ENCODE peak calls at places on chromosomes 16 and 17, in six cellular contexts. S is ecto neural progenitor cell; I is Kasumi-1; G is colonic mucosa; M is stimulated activated CD8-positive, alpha-beta memory T cell treated with anti-CD3 and anti-CD28 coated beads, Interleukin-12 subunit alpha, Interleukin-12 subunit beta, amount 100 ng/mL, for 4 hours; Z is T-helper 2 cell. L is an unnamed sample.

GRCh38 chr17:48439875-48440505 is 10.0 kb upstream of the SKAP1 start:
- DNase-seq in M (peak), Z (peak), I (no peak), G (no peak), S (no peak), L (no peak)

GRCh38 chr17:56926270-56926669 is 12.4 kb upstream of the TRIM25 start:
- DNase-seq in M (no peak), Z (no peak), S (no peak), I (no peak), G (no peak), L (no peak)

GRCh38 chr16:627458-628239 is 3.1 kb upstream of the WFIKKN1 start:
- DNase-seq in M (no peak), G (peak), Z (no peak), I (no peak), S (no peak), L (no peak)

GRCh38 chr16:88926374-88926990 is 50.5 kb downstream of the CBFA2T3 start:
- DNase-seq in G (no peak), S (no peak), I (no peak), Z (no peak), M (no peak), L (no peak)

GRCh38 chr17:31674717-31675349 is 184.2 kb downstream of the COPRS start:
- DNase-seq in M (no peak), G (no peak), S (no peak), Z (no peak), I (no peak), L (no peak)

GRCh38 chr16:65624696-65625095 is 502.8 kb upstream of the CDH11 start:
- DNase-seq in M (no peak), I (no peak), Z (no peak), S (no peak), G (no peak), L (no peak)

GRCh38 chr17:1963250-1963649 is 61.9 kb downstream of the RTN4RL1 start:
- DNase-seq in I (no peak), G (no peak), S (no peak), Z (no peak), M (no peak), L (no peak)

GRCh38 chr17:20133552-20133951 is 124.4 kb downstream of the SPECC1 start:
- DNase-seq in M (no peak), S (no peak), I (no peak), Z (no peak), G (no peak), L (no peak)

GRCh38 chr16:88062341-88062861 is 111.2 kb downstream of the BANP start:
- DNase-seq in M (no peak), I (no peak), G (no peak), S (no peak), Z (no peak), L (no peak)

GRCh38 chr17:62692159-62692651 is 64.7 kb downstream of the MRC2 start:
- DNase-seq in G (no peak), Z (no peak), I (no peak), M (no peak), S (no peak), L (no peak)

GRCh38 chr16:87539113-87539512 is 46.3 kb upstream of the ZCCHC14 start:
- DNase-seq in G (no peak), I (no peak), Z (no peak), M (no peak), S (no peak), L (no peak)

GRCh38 chr16:11005611-11005975 is 61.2 kb downstream of the CLEC16A start:
- DNase-seq in I (no peak), Z (no peak), G (no peak), M (no peak), S (no peak), L (no peak)

GRCh38 chr16:2663553-2664521 is 18.5 kb upstream of the KCTD5 start:
- DNase-seq in M (no peak), S (no peak), I (no peak), Z (no peak), G (peak), L (no peak)

GRCh38 chr16:84315422-84315821 is 20.7 kb downstream of the WFDC1 start:
- DNase-seq in M (no peak), G (no peak), I (no peak), S (no peak), Z (no peak), L (no peak)

GRCh38 chr16:391885-392335 is 5.1 kb upstream of the NME4 start:
- DNase-seq in S (peak), I (peak), G (peak), M (peak), Z (peak), L (peak)

GRCh38 chr16:87138316-87138715 is 178.9 kb downstream of the C16orf95 start:
- DNase-seq in S (no peak), M (no peak), I (no peak), G (no peak), Z (no peak), L (no peak)

GRCh38 chr16:72221216-72221995 is 49.5 kb upstream of the PMFBP1 start:
- DNase-seq in G (no peak), I (no peak), Z (no peak), M (no peak), S (no peak), L (no peak)

GRCh38 chr16:24098896-24099295 is 157.2 kb upstream of the CACNG3 start:
- DNase-seq in M (no peak), S (no peak), G (no peak), Z (no peak), I (no peak), L (no peak)

GRCh38 chr17:75827291-75828050 is 16.7 kb downstream of the UNC13D start:
- DNase-seq in Z (peak), G (peak), I (peak), S (peak), M (peak), L (peak)

GRCh38 chr17:18108400-18109312 is at the start of gene MYO15A:
- DNase-seq in I (no peak), G (no peak), M (no peak), S (no peak), Z (no peak), L (no peak)

GRCh38 chr17:309361-309888 is 43.2 kb downstream of the RPH3AL start:
- DNase-seq in G (no peak), S (peak), Z (no peak), M (no peak), I (no peak), L (no peak)

GRCh38 chr17:17073627-17074521 is 31.6 kb downstream of the MPRIP start:
- DNase-seq in I (no peak), Z (no peak), M (no peak), S (no peak), G (no peak), L (no peak)

GRCh38 chr17:42924891-42925290 is 24.3 kb downstream of the G6PC1 start:
- DNase-seq in Z (no peak), I (peak), M (no peak), G (no peak), S (no peak), L (no peak)

GRCh38 chr17:63999680-64000531 is 1.8 kb downstream of the PRR29 start:
- DNase-seq in Z (no peak), S (no peak), I (no peak), G (no peak), M (no peak), L (peak)

GRCh38 chr17:81740395-81740961 is 28.4 kb downstream of the SLC25A10 start:
- DNase-seq in I (no peak), Z (no peak), G (no peak), M (no peak), S (no peak), L (no peak)

GRCh38 chr16:66256919-66257318 is 109.6 kb upstream of the CDH5 start:
- DNase-seq in M (no peak), Z (no peak), I (no peak), S (no peak), G (no peak), L (no peak)

GRCh38 chr17:80694992-80695912 is 150.6 kb downstream of the RPTOR start:
- DNase-seq in I (no peak), Z (no peak), G (no peak), M (no peak), S (no peak), L (no peak)

GRCh38 chr16:66905633-66906539 is 12.8 kb downstream of the CDH16 start:
- DNase-seq in Z (peak), S (no peak), M (no peak), G (peak), I (no peak), L (no peak)

GRCh38 chr16:72995151-72995881 is 52.6 kb downstream of the ZFHX3 start:
- DNase-seq in S (peak), Z (no peak), M (no peak), G (peak), I (peak), L (no peak)

GRCh38 chr17:68200689-68201424 is 47.0 kb upstream of the AMZ2 start:
- DNase-seq in G (peak), Z (peak), S (peak), I (peak), M (peak), L (peak)

GRCh38 chr17:68152161-68152571 is 95.7 kb upstream of the AMZ2 start:
- DNase-seq in M (no peak), G (peak), I (no peak), S (no peak), Z (no peak), L (no peak)

GRCh38 chr16:24819462-24820040 is 26.2 kb upstream of the SLC5A11 start:
- DNase-seq in S (no peak), G (no peak), M (no peak), I (no peak), Z (no peak), L (no peak)

GRCh38 chr16:35750701-35751104 is 2291.3 kb downstream of the TP53TG3F start:
- DNase-seq in M (no peak), S (no peak), I (no peak), Z (no peak), G (no peak), L (no peak)

GRCh38 chr16:88634141-88634993 is 4.0 kb upstream of the IL17C start:
- DNase-seq in Z (peak), G (peak), I (no peak), M (peak), S (peak), L (peak)